ENCODE peak calls at places on chromosome 9, in four cellular contexts. L is NT2/D1, V is GM19239, F is NCI-H1417. J is an unnamed sample.

GRCh38 chr9:133883356-133883755 is 108.8 kb downstream of the VAV2 start:
- DNase-seq in L (no peak), V (no peak), F (no peak), J (no peak)

GRCh38 chr9:35882265-35882848 is 12.2 kb upstream of the OR13J1 start:
- DNase-seq in L (peak), V (peak), F (peak), J (peak)

GRCh38 chr9:35338561-35339274 is 151.2 kb upstream of the RUSC2 start:
- DNase-seq in L (no peak), V (no peak), F (no peak), J (peak)

GRCh38 chr9:133057553-133057952 is 4.2 kb upstream of the CEL start:
- DNase-seq in L (no peak), V (no peak), F (no peak), J (no peak)

GRCh38 chr9:108278341-108278740 is 577.4 kb downstream of the ACTL7B start:
- DNase-seq in L (no peak), V (no peak), F (peak), J (no peak)

GRCh38 chr9:107176701-107177100 is 106.4 kb upstream of the RAD23B start:
- DNase-seq in L (peak), V (no peak), F (peak), J (no peak)

GRCh38 chr9:83299556-83299955 is 236.6 kb upstream of the RASEF start:
- DNase-seq in L (no peak), V (no peak), F (no peak), J (no peak)

GRCh38 chr9:81787747-81788632 is 98.6 kb upstream of the TLE1 start:
- DNase-seq in L (no peak), V (no peak), F (no peak), J (no peak)

GRCh38 chr9:98702835-98703385 is 5.8 kb downstream of the GABBR2 start:
- DNase-seq in L (no peak), V (no peak), F (no peak), J (peak)

GRCh38 chr9:103804077-103804735 is 289.9 kb upstream of the SMC2 start:
- DNase-seq in L (no peak), V (no peak), F (no peak), J (no peak)

GRCh38 chr9:98191615-98192502 is 578 bp downstream of the CORO2A start:
- DNase-seq in L (no peak), V (no peak), F (peak), J (no peak)

GRCh38 chr9:78786794-78787193 is 489.9 kb downstream of the PSAT1 start:
- DNase-seq in L (no peak), V (no peak), F (no peak), J (no peak)

GRCh38 chr9:99181621-99182020 is 40.1 kb downstream of the ALG2 start:
- DNase-seq in L (no peak), V (no peak), F (no peak), J (peak)

GRCh38 chr9:35948901-35949318 is 9.0 kb downstream of the OR2S2 start:
- DNase-seq in L (no peak), V (no peak), F (no peak), J (no peak)

GRCh38 chr9:93223241-93224180 is 39.6 kb downstream of the WNK2 start:
- DNase-seq in L (no peak), V (no peak), F (no peak), J (no peak)

GRCh38 chr9:107999011-107999410 is 509.4 kb upstream of the KLF4 start:
- DNase-seq in L (peak), V (no peak), F (no peak), J (no peak)

GRCh38 chr9:89757776-89758528 is 153.1 kb downstream of the GADD45G start:
- DNase-seq in L (no peak), V (no peak), F (no peak), J (no peak)

GRCh38 chr9:128628471-128629048 is 28.1 kb downstream of the DYNC2I2 start:
- DNase-seq in L (no peak), V (no peak), F (no peak), J (peak)

GRCh38 chr9:121634329-121634784 is 17.1 kb upstream of the DAB2IP start:
- DNase-seq in L (no peak), V (no peak), F (no peak), J (no peak)

GRCh38 chr9:81825831-81826540 is 102.2 kb upstream of the SPATA31D4 start:
- DNase-seq in L (no peak), V (no peak), F (no peak), J (no peak)

GRCh38 chr9:19231126-19232035 is 888 bp downstream of the DENND4C start:
- DNase-seq in L (peak), V (no peak), F (peak), J (peak)

GRCh38 chr9:130327070-130327780 is 61.7 kb downstream of the HMCN2 start:
- DNase-seq in L (no peak), V (no peak), F (no peak), J (no peak)